ENCODE peak calls at places on chromosomes 16 and 17, in five cellular contexts. Q is stimulated activated CD4-positive, alpha-beta T cell treated with anti-CD3 and anti-CD28 coated beads, TNF-alpha, amount 100 ng/mL, for 1 hour; M is AG09319; U is stimulated activated CD8-positive, alpha-beta memory T cell treated with anti-CD3 and anti-CD28 coated beads, Interleukin-12 subunit alpha, Interleukin-12 subunit beta, amount 100 ng/mL, for 1 hour; W is gastrocnemius medialis. L is an unnamed sample.

GRCh38 chr17:81483085-81483861 is 29.3 kb downstream of the ACTG1 start:
- DNase-seq in Q (no peak), M (no peak), U (no peak), W (peak), L (no peak)

GRCh38 chr16:72240949-72241348 is 69.0 kb upstream of the PMFBP1 start:
- DNase-seq in Q (no peak), M (no peak), U (no peak), W (no peak), L (no peak)

GRCh38 chr16:8717892-8718400 is 43.5 kb downstream of the ABAT start:
- DNase-seq in Q (no peak), M (no peak), U (no peak), W (no peak), L (no peak)

GRCh38 chr16:89354325-89354724 is 136.0 kb downstream of the ANKRD11 start:
- DNase-seq in Q (no peak), M (no peak), U (no peak), W (peak), L (no peak)

GRCh38 chr17:79026345-79027273 is 2.6 kb downstream of the C1QTNF1 start:
- DNase-seq in Q (no peak), M (no peak), U (no peak), W (peak), L (peak)

GRCh38 chr17:49567104-49567521 is 8.6 kb upstream of the NXPH3 start:
- DNase-seq in Q (no peak), M (no peak), U (no peak), W (no peak), L (no peak)

GRCh38 chr17:44782349-44782850 is 23.6 kb downstream of the ADAM11 start:
- DNase-seq in Q (no peak), M (no peak), U (no peak), W (no peak), L (no peak)

GRCh38 chr17:31416503-31416923 is 25.0 kb downstream of the RAB11FIP4 start:
- DNase-seq in Q (no peak), M (no peak), U (no peak), W (no peak), L (peak)

GRCh38 chr16:88747588-88748301 is 37.3 kb downstream of the PIEZO1 start:
- DNase-seq in Q (no peak), M (no peak), U (no peak), W (no peak), L (no peak)

GRCh38 chr16:85853641-85854545 is 45.1 kb upstream of the IRF8 start:
- DNase-seq in Q (no peak), M (no peak), U (no peak), W (no peak), L (no peak)

GRCh38 chr17:65371702-65372101 is 189.7 kb downstream of the AXIN2 start:
- DNase-seq in Q (no peak), M (no peak), U (no peak), W (no peak), L (no peak)

GRCh38 chr17:14301761-14302401 is 1.0 kb downstream of the HS3ST3B1 start:
- DNase-seq in Q (peak), M (no peak), U (peak), W (no peak), L (peak)

GRCh38 chr16:31143889-31144148 is 6.0 kb downstream of the PRSS36 start:
- DNase-seq in Q (no peak), M (no peak), U (no peak), W (no peak), L (no peak)

GRCh38 chr17:40557531-40558299 is 7.6 kb downstream of the CCR7 start:
- DNase-seq in Q (no peak), M (no peak), U (no peak), W (no peak), L (no peak)

GRCh38 chr16:19882641-19883040 is 2.0 kb downstream of the GPRC5B start:
- DNase-seq in Q (no peak), M (no peak), U (no peak), W (no peak), L (no peak)

GRCh38 chr16:53892155-53892554 is 188.2 kb downstream of the FTO start:
- DNase-seq in Q (peak), M (no peak), U (peak), W (no peak), L (peak)

GRCh38 chr16:3646348-3646920 is 8.1 kb upstream of the DNASE1 start:
- DNase-seq in Q (no peak), M (no peak), U (no peak), W (peak), L (no peak)

GRCh38 chr16:21276090-21276489 is 2.0 kb downstream of the CRYM start:
- DNase-seq in Q (no peak), M (no peak), U (no peak), W (no peak), L (no peak)

GRCh38 chr16:56625943-56626654 is 518 bp downstream of the MT1E start:
- DNase-seq in Q (no peak), M (no peak), U (no peak), W (peak), L (no peak)

GRCh38 chr17:79012563-79013134 is 3.1 kb upstream of the CANT1 start:
- DNase-seq in Q (no peak), M (no peak), U (no peak), W (peak), L (no peak)

GRCh38 chr17:42456223-42457106 is 2.2 kb upstream of the ATP6V0A1 start:
- DNase-seq in Q (no peak), M (peak), U (no peak), W (no peak), L (peak)

GRCh38 chr16:525520-526180 is 1.9 kb upstream of the CAPN15 start:
- DNase-seq in Q (peak), M (peak), U (peak), W (no peak), L (peak)

GRCh38 chr16:3348547-3349167 is 7.0 kb upstream of the OR2C1 start:
- DNase-seq in Q (no peak), M (no peak), U (no peak), W (no peak), L (no peak)

GRCh38 chr17:82112181-82112865 is 14.3 kb upstream of the FASN start:
- DNase-seq in Q (no peak), M (no peak), U (no peak), W (no peak), L (no peak)

GRCh38 chr17:49822829-49823228 is 25.0 kb downstream of the TAC4 start:
- DNase-seq in Q (no peak), M (peak), U (no peak), W (peak), L (peak)

GRCh38 chr16:59573528-59574271 is 839.6 kb upstream of the GOT2 start:
- DNase-seq in Q (no peak), M (no peak), U (no peak), W (no peak), L (peak)

GRCh38 chr16:14564881-14565687 is 65.0 kb downstream of the PARN start:
- DNase-seq in Q (no peak), M (peak), U (no peak), W (no peak), L (peak)